ENCODE peak calls at places on chromosomes 13 and 19, in six cellular contexts. N, F, E, U, Q and O are unnamed samples.

GRCh38 chr13:70703755-70704154 is 595.5 kb upstream of the KLHL1 start:
- DNase-seq in Q (no peak), N (no peak), E (peak), U (no peak), F (no peak), O (no peak)

GRCh38 chr19:17451820-17452219 is 3.4 kb upstream of the TMEM221 start:
- DNase-seq in N (no peak), F (no peak), Q (no peak), U (no peak), E (no peak), O (no peak)

GRCh38 chr19:20167020-20167644 is at the start of gene ZNF486:
- DNase-seq in F (peak), Q (peak), U (peak), E (peak), N (peak), O (peak)

GRCh38 chr19:3995619-3996018 is 10.4 kb upstream of the EEF2 start:
- DNase-seq in F (no peak), Q (no peak), U (no peak), E (no peak), N (no peak), O (no peak)

GRCh38 chr13:99501952-99502310 is 659 bp downstream of the TM9SF2 start:
- DNase-seq in U (no peak), E (peak), N (peak), F (no peak), Q (no peak), O (peak)

GRCh38 chr13:49641810-49642291 is 13.5 kb downstream of the ARL11 start:
- DNase-seq in Q (no peak), N (peak), E (peak), F (no peak), U (no peak), O (no peak)

GRCh38 chr13:67013709-67014108 is 216.4 kb downstream of the PCDH9 start:
- DNase-seq in N (no peak), F (no peak), Q (no peak), E (no peak), U (no peak), O (no peak)

GRCh38 chr19:34082289-34083077 is 89.8 kb upstream of the LSM14A start:
- DNase-seq in E (no peak), F (no peak), Q (no peak), U (no peak), N (no peak), O (no peak)

GRCh38 chr13:71524245-71525002 is 342.6 kb downstream of the DACH1 start:
- DNase-seq in Q (no peak), F (no peak), U (no peak), N (no peak), E (no peak), O (no peak)

GRCh38 chr19:49812452-49812996 is 568 bp downstream of the FUZ start:
- DNase-seq in F (no peak), Q (no peak), E (no peak), N (no peak), U (no peak), O (no peak)